ENCODE peak calls at places on chromosomes 4 and X, in ten cellular contexts. One of them, this sample, is unnamed.

GRCh38 chr4:4726051-4726450 is 133.4 kb upstream of the MSX1 start:
- DNase-seq in breast epithelium: no peak
- DNase-seq in CD8-positive, alpha-beta T cell: no peak
- DNase-seq in heart right ventricle: no peak
- DNase-seq in glutamatergic neuron: no peak
- DNase-seq in left lung: no peak
- DNase-seq in Calu3: no peak
- DNase-seq in AG09319: no peak
- DNase-seq in GM13976: no peak
- DNase-seq in GM13977: no peak
- DNase-seq in this sample: no peak

GRCh38 chrX:155215443-155216178 is 649 bp upstream of the VBP1 start:
- DNase-seq in heart right ventricle: no peak
- DNase-seq in CD8-positive, alpha-beta T cell: no peak
- DNase-seq in GM13977: no peak
- DNase-seq in AG09319: no peak
- DNase-seq in glutamatergic neuron: no peak
- DNase-seq in breast epithelium: no peak
- DNase-seq in left lung: no peak
- DNase-seq in Calu3: no peak
- DNase-seq in GM13976: no peak
- DNase-seq in this sample: no peak

GRCh38 chr4:176902710-176903323 is 110.1 kb upstream of the VEGFC start:
- DNase-seq in heart right ventricle: no peak
- DNase-seq in AG09319: no peak
- DNase-seq in CD8-positive, alpha-beta T cell: no peak
- DNase-seq in GM13977: peak; percentile 28
- DNase-seq in GM13976: peak; percentile 48
- DNase-seq in Calu3: no peak
- DNase-seq in left lung: no peak
- DNase-seq in glutamatergic neuron: no peak
- DNase-seq in breast epithelium: no peak
- DNase-seq in this sample: no peak

GRCh38 chr4:89001647-89002518 is 55.1 kb downstream of the FAM13A start:
- DNase-seq in Calu3: no peak
- DNase-seq in GM13976: no peak
- DNase-seq in GM13977: no peak
- DNase-seq in heart right ventricle: no peak
- DNase-seq in breast epithelium: no peak
- DNase-seq in left lung: no peak
- DNase-seq in CD8-positive, alpha-beta T cell: no peak
- DNase-seq in glutamatergic neuron: no peak
- DNase-seq in AG09319: no peak
- DNase-seq in this sample: no peak

GRCh38 chrX:3811331-3812311 is 98.2 kb upstream of the PRKX start:
- DNase-seq in GM13977: peak; percentile 67
- DNase-seq in Calu3: peak; percentile 12
- DNase-seq in CD8-positive, alpha-beta T cell: peak; percentile 57
- DNase-seq in AG09319: no peak
- DNase-seq in left lung: no peak
- DNase-seq in GM13976: peak; percentile 64
- DNase-seq in heart right ventricle: no peak
- DNase-seq in glutamatergic neuron: no peak
- DNase-seq in breast epithelium: peak; percentile 35
- DNase-seq in this sample: no peak

GRCh38 chrX:40261955-40262596 is 164.3 kb upstream of the BCOR start:
- DNase-seq in left lung: no peak
- DNase-seq in breast epithelium: no peak
- DNase-seq in glutamatergic neuron: no peak
- DNase-seq in Calu3: no peak
- DNase-seq in GM13977: no peak
- DNase-seq in GM13976: no peak
- DNase-seq in heart right ventricle: peak; percentile 47
- DNase-seq in CD8-positive, alpha-beta T cell: no peak
- DNase-seq in AG09319: no peak
- DNase-seq in this sample: no peak

GRCh38 chr4:123547167-123547817 is 150.7 kb downstream of the SPRY1 start:
- DNase-seq in left lung: peak; percentile 88
- DNase-seq in glutamatergic neuron: peak; percentile 22
- DNase-seq in Calu3: peak; percentile 88
- DNase-seq in AG09319: no peak
- DNase-seq in heart right ventricle: no peak
- DNase-seq in CD8-positive, alpha-beta T cell: no peak
- DNase-seq in GM13977: no peak
- DNase-seq in GM13976: no peak
- DNase-seq in breast epithelium: peak; percentile 68
- DNase-seq in this sample: peak; percentile 76

GRCh38 chrX:148562846-148563245 is 62.4 kb downstream of the AFF2 start:
- DNase-seq in left lung: no peak
- DNase-seq in GM13976: no peak
- DNase-seq in CD8-positive, alpha-beta T cell: no peak
- DNase-seq in Calu3: no peak
- DNase-seq in heart right ventricle: no peak
- DNase-seq in AG09319: no peak
- DNase-seq in glutamatergic neuron: no peak
- DNase-seq in breast epithelium: no peak
- DNase-seq in GM13977: no peak
- DNase-seq in this sample: no peak

GRCh38 chr4:123613586-123614344 is 217.2 kb downstream of the SPRY1 start:
- DNase-seq in breast epithelium: no peak
- DNase-seq in CD8-positive, alpha-beta T cell: no peak
- DNase-seq in heart right ventricle: no peak
- DNase-seq in left lung: peak; percentile 15
- DNase-seq in glutamatergic neuron: no peak
- DNase-seq in Calu3: no peak
- DNase-seq in GM13977: no peak
- DNase-seq in AG09319: no peak
- DNase-seq in GM13976: no peak
- DNase-seq in this sample: no peak

GRCh38 chr4:128454281-128455075 is 166.9 kb upstream of the PGRMC2 start:
- DNase-seq in left lung: no peak
- DNase-seq in heart right ventricle: peak; percentile 66
- DNase-seq in CD8-positive, alpha-beta T cell: peak; percentile 80
- DNase-seq in breast epithelium: peak; percentile 76
- DNase-seq in Calu3: peak; percentile 68
- DNase-seq in GM13976: peak; percentile 74
- DNase-seq in GM13977: peak; percentile 77
- DNase-seq in AG09319: peak; percentile 87
- DNase-seq in glutamatergic neuron: peak; percentile 76
- DNase-seq in this sample: peak; percentile 78

GRCh38 chr4:37825943-37826281 is 574 bp upstream of the PGM2 start:
- DNase-seq in breast epithelium: no peak
- DNase-seq in CD8-positive, alpha-beta T cell: no peak
- DNase-seq in GM13977: no peak
- DNase-seq in heart right ventricle: no peak
- DNase-seq in left lung: no peak
- DNase-seq in Calu3: no peak
- DNase-seq in GM13976: no peak
- DNase-seq in glutamatergic neuron: no peak
- DNase-seq in AG09319: no peak
- DNase-seq in this sample: no peak

GRCh38 chr4:37827030-37827705 is 682 bp downstream of the PGM2 start:
- DNase-seq in CD8-positive, alpha-beta T cell: no peak
- DNase-seq in GM13977: peak; percentile 46
- DNase-seq in AG09319: no peak
- DNase-seq in glutamatergic neuron: no peak
- DNase-seq in GM13976: peak; percentile 28
- DNase-seq in left lung: no peak
- DNase-seq in breast epithelium: no peak
- DNase-seq in heart right ventricle: no peak
- DNase-seq in Calu3: peak; percentile 26
- DNase-seq in this sample: peak; percentile 68

GRCh38 chr4:37828843-37829242 is 2.4 kb downstream of the PGM2 start:
- DNase-seq in heart right ventricle: no peak
- DNase-seq in Calu3: no peak
- DNase-seq in GM13976: no peak
- DNase-seq in AG09319: no peak
- DNase-seq in CD8-positive, alpha-beta T cell: no peak
- DNase-seq in left lung: no peak
- DNase-seq in glutamatergic neuron: no peak
- DNase-seq in breast epithelium: no peak
- DNase-seq in GM13977: no peak
- DNase-seq in this sample: no peak

GRCh38 chr4:37827802-37828321 is 1.4 kb downstream of the PGM2 start:
- DNase-seq in AG09319: no peak
- DNase-seq in GM13976: no peak
- DNase-seq in GM13977: no peak
- DNase-seq in heart right ventricle: no peak
- DNase-seq in left lung: no peak
- DNase-seq in breast epithelium: no peak
- DNase-seq in CD8-positive, alpha-beta T cell: no peak
- DNase-seq in Calu3: no peak
- DNase-seq in glutamatergic neuron: no peak
- DNase-seq in this sample: no peak

GRCh38 chr4:37826282-37827029 is at the start of gene PGM2:
- DNase-seq in glutamatergic neuron: peak; percentile 82
- DNase-seq in left lung: peak; percentile 99
- DNase-seq in GM13977: peak; percentile 94
- DNase-seq in GM13976: peak; percentile 96
- DNase-seq in heart right ventricle: peak; percentile 89
- DNase-seq in Calu3: peak; percentile 85
- DNase-seq in AG09319: peak; percentile 29
- DNase-seq in breast epithelium: peak; percentile 74
- DNase-seq in CD8-positive, alpha-beta T cell: peak; percentile 91
- DNase-seq in this sample: peak; percentile 88
- TF ChIP-seq CTCF in glutamatergic neuron: no peak
- TF ChIP-seq CTCF in left lung: no peak
- TF ChIP-seq CTCF in GM13977: no peak
- TF ChIP-seq CTCF in GM13976: no peak
- TF ChIP-seq CTCF in heart right ventricle: peak; percentile 13
- TF ChIP-seq CTCF in Calu3: no peak
- TF ChIP-seq CTCF in AG09319: no peak
- TF ChIP-seq CTCF in breast epithelium: no peak
- TF ChIP-seq CTCF in CD8-positive, alpha-beta T cell: no peak
- TF ChIP-seq CTCF in this sample: no peak

DNA sequence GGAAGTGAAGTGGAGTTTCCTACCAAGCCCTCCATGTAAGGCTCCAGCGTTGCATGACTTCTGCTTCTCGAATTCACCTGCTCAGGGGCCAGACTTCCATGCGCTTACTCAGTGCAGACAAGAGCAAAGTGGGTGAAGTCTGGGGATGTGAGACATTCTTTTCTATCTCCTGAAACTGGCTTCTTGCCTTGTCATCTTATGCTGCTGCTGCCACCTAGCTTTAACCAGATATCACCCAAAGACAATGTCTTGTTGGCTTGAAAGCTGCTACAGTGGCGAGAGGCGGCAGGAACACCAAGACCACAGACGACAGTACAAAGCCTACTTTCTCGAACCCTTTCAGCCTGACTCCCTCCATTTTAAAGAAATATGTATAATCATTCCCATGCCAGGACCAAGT is 103.6 kb upstream of the ADGRG2 start:
- DNase-seq in Calu3: no peak
- DNase-seq in CD8-positive, alpha-beta T cell: no peak
- DNase-seq in AG09319: no peak
- DNase-seq in left lung: no peak
- DNase-seq in breast epithelium: no peak
- DNase-seq in heart right ventricle: no peak
- DNase-seq in GM13977: peak; percentile 31
- DNase-seq in glutamatergic neuron: no peak
- DNase-seq in GM13976: peak; percentile 41
- DNase-seq in this sample: no peak
- TF ChIP-seq CTCF in Calu3: no peak
- TF ChIP-seq CTCF in CD8-positive, alpha-beta T cell: no peak
- TF ChIP-seq CTCF in AG09319: peak; percentile 2
- TF ChIP-seq CTCF in left lung: no peak
- TF ChIP-seq CTCF in breast epithelium: no peak
- TF ChIP-seq CTCF in heart right ventricle: peak; percentile 15
- TF ChIP-seq CTCF in GM13977: peak; percentile 36
- TF ChIP-seq CTCF in glutamatergic neuron: no peak
- TF ChIP-seq CTCF in GM13976: no peak
- TF ChIP-seq CTCF in this sample: no peak

GRCh38 chr4:98928505-98929340 is at the start of gene EIF4E:
- DNase-seq in GM13976: peak; percentile 93
- DNase-seq in breast epithelium: peak; percentile 98
- DNase-seq in GM13977: peak; percentile 93
- DNase-seq in AG09319: peak; percentile 98
- DNase-seq in glutamatergic neuron: peak; percentile 94
- DNase-seq in Calu3: peak; percentile 92
- DNase-seq in CD8-positive, alpha-beta T cell: peak; percentile 99
- DNase-seq in heart right ventricle: peak; percentile 97
- DNase-seq in left lung: peak; percentile 96
- DNase-seq in this sample: peak; percentile 93
- TF ChIP-seq CTCF in GM13976: no peak
- TF ChIP-seq CTCF in breast epithelium: no peak
- TF ChIP-seq CTCF in GM13977: no peak
- TF ChIP-seq CTCF in AG09319: no peak
- TF ChIP-seq CTCF in glutamatergic neuron: peak; percentile 36
- TF ChIP-seq CTCF in Calu3: no peak
- TF ChIP-seq CTCF in CD8-positive, alpha-beta T cell: peak; percentile 32
- TF ChIP-seq CTCF in heart right ventricle: peak; percentile 40
- TF ChIP-seq CTCF in left lung: peak; percentile 16
- TF ChIP-seq CTCF in this sample: peak; percentile 53

GRCh38 chr4:168673476-168673875 is 176.6 kb downstream of the PALLD start:
- DNase-seq in Calu3: no peak
- DNase-seq in GM13976: no peak
- DNase-seq in left lung: peak; percentile 63
- DNase-seq in AG09319: no peak
- DNase-seq in heart right ventricle: no peak
- DNase-seq in GM13977: no peak
- DNase-seq in glutamatergic neuron: no peak
- DNase-seq in breast epithelium: no peak
- DNase-seq in CD8-positive, alpha-beta T cell: no peak
- DNase-seq in this sample: no peak

GRCh38 chr4:168674077-168674747 is 177.4 kb downstream of the PALLD start:
- DNase-seq in AG09319: no peak
- DNase-seq in Calu3: no peak
- DNase-seq in CD8-positive, alpha-beta T cell: no peak
- DNase-seq in breast epithelium: no peak
- DNase-seq in heart right ventricle: no peak
- DNase-seq in GM13977: no peak
- DNase-seq in glutamatergic neuron: no peak
- DNase-seq in GM13976: no peak
- DNase-seq in left lung: no peak
- DNase-seq in this sample: no peak

GRCh38 chr4:168677063-168677462 is 180.2 kb downstream of the PALLD start:
- DNase-seq in CD8-positive, alpha-beta T cell: no peak
- DNase-seq in breast epithelium: no peak
- DNase-seq in GM13977: no peak
- DNase-seq in AG09319: no peak
- DNase-seq in left lung: no peak
- DNase-seq in GM13976: no peak
- DNase-seq in Calu3: no peak
- DNase-seq in glutamatergic neuron: no peak
- DNase-seq in heart right ventricle: no peak
- DNase-seq in this sample: no peak

GRCh38 chr4:168677879-168678278 is 181.0 kb downstream of the PALLD start:
- DNase-seq in breast epithelium: no peak
- DNase-seq in glutamatergic neuron: no peak
- DNase-seq in Calu3: no peak
- DNase-seq in CD8-positive, alpha-beta T cell: no peak
- DNase-seq in AG09319: no peak
- DNase-seq in GM13976: no peak
- DNase-seq in heart right ventricle: no peak
- DNase-seq in GM13977: no peak
- DNase-seq in left lung: no peak
- DNase-seq in this sample: no peak

DNA sequence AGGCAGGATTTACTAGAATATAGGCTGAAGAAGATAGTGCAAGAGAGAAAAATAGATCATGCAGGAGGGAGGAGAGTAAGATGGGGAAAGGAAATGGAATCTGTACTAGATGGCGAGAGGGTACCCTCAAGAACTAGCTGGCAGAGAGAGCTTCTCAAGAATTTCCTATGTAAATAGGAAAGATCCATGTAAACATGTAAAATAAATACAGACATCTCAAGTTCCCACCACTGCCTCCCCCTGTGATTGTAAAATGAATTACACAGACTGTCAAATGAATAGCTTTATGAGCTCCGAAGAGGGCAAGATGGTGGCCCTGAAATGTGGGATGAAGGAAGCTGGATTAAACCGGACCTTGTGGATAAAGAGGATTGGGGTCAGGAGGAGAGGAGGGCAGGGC is 178.0 kb downstream of the PALLD start:
- DNase-seq in glutamatergic neuron: no peak
- DNase-seq in left lung: no peak
- DNase-seq in heart right ventricle: no peak
- DNase-seq in CD8-positive, alpha-beta T cell: no peak
- DNase-seq in breast epithelium: no peak
- DNase-seq in Calu3: no peak
- DNase-seq in AG09319: no peak
- DNase-seq in GM13977: no peak
- DNase-seq in GM13976: no peak
- DNase-seq in this sample: no peak
- TF ChIP-seq CTCF in glutamatergic neuron: no peak
- TF ChIP-seq CTCF in left lung: no peak
- TF ChIP-seq CTCF in heart right ventricle: no peak
- TF ChIP-seq CTCF in CD8-positive, alpha-beta T cell: no peak
- TF ChIP-seq CTCF in breast epithelium: no peak
- TF ChIP-seq CTCF in Calu3: no peak
- TF ChIP-seq CTCF in AG09319: no peak
- TF ChIP-seq CTCF in GM13977: no peak
- TF ChIP-seq CTCF in GM13976: no peak
- TF ChIP-seq CTCF in this sample: no peak